ENCODE peak calls at places on chromosome 20, in four cellular contexts. Q is GM23338, X is HCT116, W is suprapubic skin. K is an unnamed sample.

GRCh38 chr20:58790440-58790839 is 60.3 kb downstream of the GNAS-AS1 start:
- DNase-seq in Q (no peak), X (no peak), W (no peak), K (peak)

GRCh38 chr20:51129201-51129671 is 106.3 kb upstream of the KCNG1 start:
- DNase-seq in Q (no peak), X (no peak), W (no peak), K (no peak)

GRCh38 chr20:31679357-31680285 is 41.9 kb downstream of the COX4I2 start:
- DNase-seq in Q (no peak), X (no peak), W (no peak), K (no peak)

GRCh38 chr20:50893620-50894019 is 37.6 kb downstream of the ADNP start:
- DNase-seq in Q (no peak), X (no peak), W (no peak), K (no peak)

GRCh38 chr20:20079102-20079784 is 26.9 kb downstream of the CFAP61 start:
- DNase-seq in Q (peak), X (no peak), W (no peak), K (no peak)

GRCh38 chr20:51525241-51526104 is 17.0 kb downstream of the NFATC2 start:
- DNase-seq in Q (no peak), X (no peak), W (no peak), K (peak)

GRCh38 chr20:19838495-19838894 is 80.4 kb downstream of the RIN2 start:
- DNase-seq in Q (no peak), X (no peak), W (no peak), K (no peak)

GRCh38 chr20:23116301-23117089 is 30.4 kb upstream of the CD93 start:
- DNase-seq in Q (no peak), X (no peak), W (peak), K (peak)

GRCh38 chr20:64131406-64131805 is 24.0 kb upstream of the NPBWR2 start:
- DNase-seq in Q (no peak), X (no peak), W (peak), K (peak)

GRCh38 chr20:23305098-23305497 is 45.5 kb upstream of the NXT1 start:
- DNase-seq in Q (no peak), X (no peak), W (peak), K (no peak)

GRCh38 chr20:35260426-35260825 is 17.5 kb downstream of the MMP24OS start:
- DNase-seq in Q (no peak), X (no peak), W (no peak), K (no peak)
- TF ChIP-seq CTCF in Q (no peak), X (no peak), W (no peak), K (no peak)

DNA sequence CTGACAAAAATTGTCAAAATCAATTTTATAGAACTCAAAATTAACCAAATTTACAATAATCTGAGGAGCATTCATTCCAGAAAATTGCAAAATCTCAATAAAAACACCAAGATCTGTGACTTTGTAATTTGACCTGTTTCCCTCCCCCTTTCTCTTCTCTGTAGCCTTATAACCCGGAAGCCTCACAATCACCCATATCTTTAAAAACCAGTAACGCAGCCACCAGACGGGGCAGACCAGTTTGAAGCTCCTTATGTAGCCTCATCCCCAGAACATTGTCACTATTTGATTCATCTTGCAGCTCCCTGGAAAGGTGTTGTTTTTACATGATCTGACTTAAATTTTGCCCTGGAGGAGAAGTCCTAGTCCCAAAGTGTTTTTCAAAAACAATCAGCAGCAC is 27.5 kb upstream of the TGM6 start:
- DNase-seq in Q (peak), X (no peak), W (no peak), K (peak)
- TF ChIP-seq POLR2AphosphoS5 in Q (no peak), X (no peak), W (no peak), K (no peak)

GRCh38 chr20:60636417-60636816 is 615.6 kb upstream of the CDH4 start:
- DNase-seq in Q (no peak), X (no peak), W (no peak), K (no peak)

GRCh38 chr20:60638430-60639098 is 613.5 kb upstream of the CDH4 start:
- DNase-seq in Q (no peak), X (no peak), W (no peak), K (no peak)

GRCh38 chr20:60634773-60635172 is 617.3 kb upstream of the CDH4 start:
- DNase-seq in Q (no peak), X (no peak), W (no peak), K (no peak)

GRCh38 chr20:60642048-60642447 is 610.0 kb upstream of the CDH4 start:
- DNase-seq in Q (no peak), X (no peak), W (no peak), K (no peak)

DNA sequence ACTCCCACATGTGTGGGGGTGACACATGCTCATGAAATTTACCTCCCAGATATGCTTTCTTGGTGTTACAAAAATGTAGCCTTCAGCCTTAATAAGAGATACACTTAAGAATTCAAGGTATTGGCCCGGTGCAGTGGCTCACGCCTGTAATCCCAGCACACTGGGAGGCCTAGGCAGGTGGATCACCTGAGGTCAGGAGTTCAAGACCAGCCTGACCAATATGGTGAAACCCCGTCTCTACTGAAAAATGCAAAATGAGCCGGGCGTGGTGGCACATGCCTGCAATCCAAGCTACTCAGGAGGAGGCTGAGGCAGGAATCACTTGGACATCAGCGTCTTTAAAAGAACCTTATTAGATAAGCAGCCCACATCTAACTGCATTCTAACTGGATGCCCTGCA is 614.3 kb upstream of the CDH4 start:
- DNase-seq in Q (no peak), X (no peak), W (no peak), K (no peak)
- H3K27ac ChIP-seq in Q (no peak), X (no peak), W (no peak), K (no peak)

GRCh38 chr20:46099491-46100287 is 9.9 kb upstream of the NCOA5 start:
- DNase-seq in Q (peak), X (no peak), W (no peak), K (no peak)
- TF ChIP-seq CTCF in Q (peak), X (no peak), W (no peak), K (no peak)

DNA sequence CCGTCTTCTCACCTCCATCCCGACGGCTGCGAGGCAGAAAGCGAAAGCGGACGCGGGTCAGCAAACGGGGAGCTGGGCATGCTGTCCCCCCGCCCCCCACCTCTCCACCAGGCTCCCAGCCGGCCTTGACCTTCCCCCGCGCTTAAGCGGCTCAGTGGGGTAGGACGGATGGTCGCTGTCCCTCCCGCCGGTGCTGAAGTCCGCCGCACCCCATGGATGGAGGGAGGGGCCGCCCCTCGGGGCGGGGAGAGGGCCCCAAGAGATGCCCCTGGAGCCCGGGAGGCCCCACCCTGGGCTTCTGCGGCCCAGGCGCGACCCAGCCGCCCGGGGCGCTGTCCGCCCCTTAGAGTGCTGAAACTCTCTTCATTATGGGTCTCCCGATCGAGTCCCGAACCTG is at the start of gene KCNB1:
- DNase-seq in Q (peak), X (no peak), W (peak), K (no peak)
- TF ChIP-seq POLR2AphosphoS5 in Q (no peak), X (no peak), W (no peak), K (no peak)

DNA sequence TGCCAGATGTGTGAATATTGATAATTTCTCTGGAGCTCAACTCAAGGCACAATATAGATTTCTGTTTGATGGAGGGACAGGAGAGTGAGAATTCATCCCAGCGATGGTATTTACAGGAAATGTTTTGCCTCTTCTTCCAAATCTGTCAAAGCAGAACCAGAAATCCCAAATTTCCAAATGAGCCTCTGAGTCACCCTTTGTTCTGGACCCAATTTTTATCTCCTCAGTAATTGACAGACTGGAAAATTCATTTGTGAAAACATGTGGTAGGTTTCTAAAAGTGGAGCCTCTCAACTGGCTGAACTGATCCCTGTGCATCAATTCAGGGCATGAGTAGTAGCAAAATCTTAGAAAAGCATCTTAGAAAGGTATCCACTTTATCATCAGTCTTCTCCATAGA is 223.1 kb upstream of the TSHZ2 start:
- DNase-seq in Q (no peak), X (no peak), W (no peak), K (no peak)
- H3K27ac ChIP-seq in Q (no peak), X (no peak), W (peak), K (no peak)

GRCh38 chr20:8709627-8710026 is 359.3 kb upstream of the PLCB4 start:
- DNase-seq in Q (no peak), X (no peak), W (no peak), K (no peak)
- TF ChIP-seq CTCF in Q (no peak), X (no peak), W (no peak), K (no peak)

DNA sequence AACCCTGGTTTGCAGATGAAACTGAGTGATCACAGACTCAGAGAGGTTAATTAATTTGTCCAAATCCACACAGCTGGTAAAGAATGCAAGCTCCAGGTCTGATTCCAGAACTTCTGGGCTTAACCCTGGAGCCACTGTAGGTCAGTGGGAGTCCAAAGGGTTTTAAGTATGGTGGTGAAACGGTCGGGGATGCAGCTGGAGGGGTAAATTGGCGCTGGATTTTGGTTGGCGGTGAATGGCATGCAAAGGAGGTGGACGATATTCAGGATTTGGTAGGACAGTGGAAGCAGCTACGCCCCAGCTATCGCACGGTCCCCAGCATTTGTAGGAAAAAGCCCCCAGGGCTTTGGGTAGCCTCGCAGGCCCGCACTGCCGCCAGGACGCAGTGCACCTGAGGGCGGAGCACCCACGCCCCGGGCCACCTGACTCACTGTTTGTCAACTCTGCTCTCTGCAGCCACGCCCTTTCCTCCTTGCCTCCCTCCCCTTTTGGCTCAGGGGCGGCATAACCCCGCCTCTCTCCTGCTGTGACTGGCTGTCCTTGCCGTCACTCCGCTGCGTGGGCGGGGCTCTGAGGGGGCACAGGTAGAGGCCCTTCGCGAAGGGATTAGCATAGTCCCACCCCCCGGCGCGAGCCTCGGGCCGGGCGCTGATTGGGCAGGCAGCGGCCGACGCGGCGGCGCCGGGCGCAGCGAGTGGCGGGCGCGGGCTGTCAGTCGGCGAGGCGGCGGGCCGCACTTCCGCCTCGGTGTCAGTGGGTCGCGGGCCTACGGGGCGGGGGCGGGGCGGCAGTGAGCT is at the start of gene OSBPL2:
- DNase-seq in Q (peak), X (peak), W (peak), K (peak)
- TF ChIP-seq POLR2AphosphoS5 in Q (no peak), X (peak), W (no peak), K (no peak)

GRCh38 chr20:32806356-32806755 is 13.4 kb upstream of the MAPRE1 start:
- DNase-seq in Q (no peak), X (no peak), W (no peak), K (no peak)
- H3K27ac ChIP-seq in Q (peak), X (no peak), W (peak), K (no peak)

DNA sequence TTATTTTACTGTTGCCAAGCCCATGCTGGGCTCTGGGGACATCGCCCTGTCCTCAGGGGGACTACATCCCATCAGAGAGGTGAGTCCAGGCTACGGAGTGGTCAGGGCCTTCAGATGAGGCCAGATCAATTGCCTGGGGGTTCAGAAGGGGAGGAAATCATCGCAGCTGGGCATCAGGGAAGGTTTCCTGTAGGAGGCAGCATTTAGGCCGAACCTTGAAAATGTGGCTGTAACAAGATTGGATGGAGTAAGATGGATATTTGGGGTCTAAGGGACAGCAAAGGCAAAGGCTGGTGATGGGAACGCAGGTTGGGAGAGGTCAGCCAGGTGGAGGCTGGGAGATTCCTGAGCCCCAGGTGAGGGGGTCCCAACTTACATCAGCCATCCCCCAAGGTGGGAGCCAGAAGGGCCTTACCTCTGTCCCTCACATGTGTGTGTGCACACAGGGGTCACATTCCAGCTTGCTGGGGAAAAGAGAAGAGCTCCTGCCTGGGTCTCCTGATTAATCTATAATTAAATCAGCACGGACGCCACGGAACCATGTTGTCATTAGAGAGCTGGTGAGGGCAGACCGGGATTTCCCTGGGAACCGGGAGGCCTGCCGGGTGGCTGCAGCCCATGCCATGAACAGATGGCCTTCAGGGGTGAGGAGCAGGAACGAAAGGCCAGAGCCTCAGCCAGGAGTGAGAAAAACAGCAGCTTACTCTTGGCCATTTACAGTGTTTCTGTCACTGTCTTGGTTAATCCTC is 30.5 kb upstream of the DLGAP4 start:
- DNase-seq in Q (no peak), X (no peak), W (no peak), K (no peak)
- TF ChIP-seq CTCF in Q (peak), X (no peak), W (no peak), K (no peak)

K was measured in HL-60.